ENCODE peak calls at places on chromosomes 4 and X, in eight cellular contexts. Z is HCT116, C is HepG2, O is H9, Y is IMR-90, R is MM.1S, V is endodermal cell, E is neuronal stem cell. B is an unnamed sample. For H3K27me3 and H3K4me1, the result is how much of the 10 kb centered on the place peaks cover.

GRCh38 chrX:85375333-85375738 is 4.1 kb downstream of the POF1B start:
- DNase-seq in Z (no peak), C (no peak), O (no peak), Y (no peak), R (no peak), V (no peak), E (no peak), B (peak)

GRCh38 chr4:26420903-26421302 is 69.4 kb downstream of the CCKAR start:
- DNase-seq in Z (no peak), C (no peak), O (no peak), Y (peak), R (no peak), V (no peak), E (no peak), B (no peak)

GRCh38 chr4:154312246-154312645 is 179.4 kb downstream of the DCHS2 start:
- DNase-seq in Z (no peak), C (no peak), O (no peak), Y (no peak), R (no peak), V (no peak), E (no peak), B (no peak)

GRCh38 chr4:1351854-1352633 is 5.0 kb downstream of the UVSSA start:
- DNase-seq in Z (peak), C (peak), O (peak), Y (peak), R (peak), V (peak), E (peak), B (peak)

GRCh38 chrX:133495464-133496391 is 80.4 kb upstream of the GPC4 start:
- DNase-seq in Z (no peak), C (no peak), O (no peak), Y (peak), R (no peak), V (no peak), E (no peak), B (peak)

GRCh38 chr4:150591284-150591874 is 9.4 kb downstream of the MAB21L2 start:
- DNase-seq in Z (no peak), C (peak), O (peak), Y (no peak), R (no peak), V (peak), E (peak), B (no peak)

GRCh38 chr4:183540498-183540953 is 35.7 kb downstream of the ING2 start:
- DNase-seq in Z (no peak), C (no peak), O (no peak), Y (no peak), R (no peak), V (no peak), E (no peak), B (no peak)

GRCh38 chrX:136880003-136880451 is 498 bp downstream of the RBMX start:
- DNase-seq in Z (no peak), C (no peak), O (no peak), Y (no peak), R (peak), V (peak), E (no peak), B (no peak)

GRCh38 chr4:80184791-80185756 is 12.2 kb upstream of the PRDM8 start:
- DNase-seq in Z (no peak), C (no peak), O (peak), Y (no peak), R (peak), V (peak), E (no peak), B (no peak)

GRCh38 chr4:25031077-25031606 is 396 bp upstream of the LGI2 start:
- DNase-seq in Z (no peak), C (no peak), O (peak), Y (no peak), R (no peak), V (peak), E (peak), B (no peak)
- H3K9ac ChIP-seq in Z (no peak), C (no peak), O (peak), Y (no peak), R (no peak), V (no peak), E (peak), B (no peak)

GRCh38 chr4:5893591-5893990 is 705 bp upstream of the CRMP1 start:
- DNase-seq in Z (no peak), C (no peak), O (no peak), Y (no peak), R (no peak), V (no peak), E (no peak), B (no peak)

GRCh38 chr4:5893013-5893580 is at the start of gene CRMP1:
- DNase-seq in Z (no peak), C (no peak), O (peak), Y (no peak), R (no peak), V (peak), E (peak), B (no peak)

GRCh38 chr4:5895287-5895686 is 2.4 kb upstream of the CRMP1 start:
- DNase-seq in Z (no peak), C (no peak), O (no peak), Y (peak), R (no peak), V (no peak), E (no peak), B (no peak)

GRCh38 chr4:5892321-5893012 is 419 bp downstream of the CRMP1 start:
- DNase-seq in Z (no peak), C (no peak), O (no peak), Y (no peak), R (no peak), V (peak), E (no peak), B (no peak)

GRCh38 chr4:5894266-5894665 is 1.4 kb upstream of the CRMP1 start:
- DNase-seq in Z (no peak), C (no peak), O (no peak), Y (no peak), R (no peak), V (no peak), E (no peak), B (no peak)
- H3K27me3 ChIP-seq in Z (under half), C (under half), O (under half), Y (half or more), R (under half), V (half or more), E (half or more), B (under half)

DNA sequence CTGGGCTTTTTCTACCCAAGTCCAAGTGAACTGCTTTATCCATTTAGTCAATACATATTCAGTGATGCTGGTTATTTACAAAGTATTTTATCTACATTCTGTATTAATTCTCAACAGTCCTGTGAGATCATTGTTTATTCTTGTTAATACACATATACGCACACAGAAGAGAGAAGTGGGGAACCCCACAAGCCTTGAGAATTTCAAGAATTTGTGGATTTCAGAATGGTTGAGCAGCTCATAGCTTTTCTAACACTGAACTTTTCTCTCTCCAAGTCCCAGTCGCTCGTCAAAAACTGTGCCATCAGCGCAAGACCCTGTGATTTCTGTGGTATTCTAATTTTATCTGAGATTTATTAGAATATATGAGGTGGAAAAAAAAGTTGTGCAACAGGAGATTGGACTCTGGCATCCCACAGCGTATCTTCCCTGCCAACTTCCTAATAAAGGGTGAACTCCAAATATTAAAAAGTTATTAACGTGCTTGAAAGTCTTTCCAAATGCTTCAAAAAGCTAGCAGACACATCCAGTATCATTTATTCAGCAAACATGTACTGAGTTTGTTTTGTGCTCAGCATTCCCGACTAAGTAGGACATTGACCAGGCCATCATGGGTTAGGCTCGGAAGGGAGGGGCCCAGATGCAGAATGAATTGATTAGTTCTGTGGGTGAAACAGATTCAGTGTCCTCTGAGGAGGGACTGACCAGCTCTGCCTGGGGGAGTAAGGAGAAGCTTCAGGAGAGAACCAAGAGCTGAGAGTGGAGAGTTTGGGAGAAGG is 165.6 kb downstream of the CBR4 start:
- DNase-seq in Z (no peak), C (no peak), O (no peak), Y (peak), R (no peak), V (no peak), E (no peak), B (no peak)
- H3K4me1 ChIP-seq in Z (under half), C (under half), O (under half), Y (under half), R (under half), V (under half), E (under half), B (under half)

GRCh38 chrX:2584659-2585470 is 84.1 kb upstream of the DHRSX start:
- DNase-seq in Z (no peak), C (no peak), O (no peak), Y (no peak), R (no peak), V (peak), E (no peak), B (no peak)
- H3K9ac ChIP-seq in Z (no peak), C (no peak), O (no peak), Y (no peak), R (no peak), V (no peak), E (peak), B (no peak)

B was measured in colonic mucosa.